ENCODE peak calls at places on chromosome 19, in six cellular contexts. L is heart right ventricle; R is stimulated activated naive CD4-positive, alpha-beta T cell; D is fibroblast of mammary gland; H is CD4-positive, alpha-beta T cell; F is Kasumi-1. O is an unnamed sample.

GRCh38 chr19:41860419-41861097 is 503 bp downstream of the RPS19 start:
- DNase-seq in R (no peak), L (no peak), D (peak; percentile 25), H (no peak), F (no peak), O (no peak)

GRCh38 chr19:47112166-47112663 is 1.4 kb downstream of the ZC3H4 start:
- DNase-seq in L (peak; percentile 92), F (peak; percentile 71), R (peak; percentile 79), D (peak; percentile 86), H (peak; percentile 87), O (peak; percentile 88)

GRCh38 chr19:30228113-30228725 is 144.0 kb upstream of the ZNF536 start:
- DNase-seq in R (no peak), D (no peak), F (no peak), L (no peak), H (no peak), O (no peak)

GRCh38 chr19:15252398-15253018 is 20.3 kb upstream of the EPHX3 start:
- DNase-seq in L (no peak), R (no peak), F (no peak), D (peak; percentile 68), H (no peak), O (no peak)

GRCh38 chr19:11160119-11160768 is 4.7 kb upstream of the SPC24 start:
- DNase-seq in H (no peak), D (peak; percentile 66), L (no peak), R (no peak), F (no peak), O (no peak)

GRCh38 chr19:3975637-3976087 is 4.8 kb upstream of the DAPK3 start:
- DNase-seq in R (no peak), F (no peak), L (no peak), D (no peak), H (no peak), O (peak; percentile 30)

GRCh38 chr19:44258835-44259413 is 762 bp upstream of the ZNF233 start:
- DNase-seq in L (no peak), D (no peak), H (no peak), R (no peak), F (no peak), O (no peak)

GRCh38 chr19:28377077-28377476 is 835.9 kb downstream of the UQCRFS1 start:
- DNase-seq in D (peak; percentile 4), L (no peak), F (no peak), H (no peak), R (no peak), O (no peak)

GRCh38 chr19:39590265-39590664 is 12.1 kb upstream of the LGALS13 start:
- DNase-seq in D (peak; percentile 4), R (no peak), L (no peak), F (peak; percentile 2), H (no peak), O (no peak)

GRCh38 chr19:41479757-41480191 is 36.8 kb downstream of the ERICH4 start:
- DNase-seq in L (peak; percentile 50), R (no peak), F (no peak), H (no peak), D (peak; percentile 20), O (no peak)

GRCh38 chr19:13029893-13030292 is 34.6 kb downstream of the NFIX start:
- DNase-seq in D (no peak), L (no peak), F (peak; percentile 15), R (no peak), H (no peak), O (no peak)

GRCh38 chr19:7391218-7391670 is 42.5 kb downstream of the ARHGEF18 start:
- DNase-seq in R (no peak), D (peak; percentile 89), H (no peak), L (no peak), F (no peak), O (no peak)

GRCh38 chr19:48913114-48913513 is 13.0 kb downstream of the NUCB1 start:
- DNase-seq in D (no peak), L (no peak), H (no peak), R (no peak), F (peak; percentile 25), O (no peak)

GRCh38 chr19:5090780-5091575 is 122.1 kb downstream of the KDM4B start:
- DNase-seq in D (peak; percentile 36), F (no peak), H (no peak), R (no peak), L (peak; percentile 54), O (no peak)

GRCh38 chr19:43476606-43477005 is 11.2 kb upstream of the LYPD3 start:
- DNase-seq in H (no peak), F (no peak), L (no peak), D (peak; percentile 71), R (no peak), O (no peak)

GRCh38 chr19:56350416-56351045 is 35.9 kb upstream of the ZSCAN5A start:
- DNase-seq in L (no peak), R (peak; percentile 10), F (peak; percentile 43), H (peak; percentile 40), D (peak; percentile 51), O (peak; percentile 45)

GRCh38 chr19:2119916-2120785 is 23.4 kb downstream of the IZUMO4 start:
- DNase-seq in R (no peak), L (peak; percentile 7), H (no peak), F (no peak), D (no peak), O (no peak)

GRCh38 chr19:485583-486236 is 10.6 kb upstream of the MADCAM1 start:
- DNase-seq in F (no peak), H (no peak), D (peak; percentile 71), L (no peak), R (no peak), O (no peak)

GRCh38 chr19:51097796-51098195 is 10.4 kb downstream of the CTU1 start:
- DNase-seq in D (no peak), L (no peak), H (no peak), R (no peak), F (no peak), O (no peak)

GRCh38 chr19:41510484-41510883 is 65.5 kb upstream of the CEACAM21 start:
- DNase-seq in H (no peak), R (no peak), D (no peak), F (no peak), L (no peak), O (no peak)

GRCh38 chr19:1169921-1170885 is 3.9 kb downstream of the SBNO2 start:
- DNase-seq in L (no peak), F (no peak), R (no peak), H (no peak), D (peak; percentile 98), O (no peak)

GRCh38 chr19:2867025-2867991 is at the start of gene ZNF556:
- DNase-seq in H (no peak), D (peak; percentile 87), L (no peak), F (no peak), R (no peak), O (no peak)

GRCh38 chr19:46107371-46107770 is 17.1 kb downstream of the IGFL3 start:
- DNase-seq in L (no peak), R (no peak), D (peak; percentile 57), H (no peak), F (no peak), O (no peak)

GRCh38 chr19:17842663-17843313 is 5.0 kb downstream of the JAK3 start:
- DNase-seq in L (no peak), H (no peak), D (no peak), F (no peak), R (no peak), O (no peak)

GRCh38 chr19:33224694-33225457 is 774 bp downstream of the SLC7A10 start:
- DNase-seq in D (no peak), R (no peak), H (no peak), L (no peak), F (no peak), O (no peak)

GRCh38 chr19:40424637-40425449 is 949 bp downstream of the SERTAD1 start:
- DNase-seq in H (no peak), L (no peak), R (no peak), F (peak; percentile 29), D (no peak), O (peak; percentile 12)

GRCh38 chr19:18478545-18479311 is 40.8 kb upstream of the ISYNA1 start:
- DNase-seq in L (peak; percentile 71), R (no peak), F (peak; percentile 91), D (peak; percentile 87), H (no peak), O (no peak)

GRCh38 chr19:40567750-40568494 is 8.8 kb upstream of the SHKBP1 start:
- DNase-seq in F (no peak), R (no peak), D (no peak), H (no peak), L (no peak), O (no peak)

GRCh38 chr19:18853755-18854427 is 22.1 kb downstream of the UPF1 start:
- DNase-seq in L (no peak), F (peak; percentile 44), D (no peak), H (no peak), R (no peak), O (no peak)

GRCh38 chr19:56597696-56598095 is 2.6 kb downstream of the ZNF71 start:
- DNase-seq in D (peak; percentile 35), L (no peak), F (no peak), R (no peak), H (no peak), O (no peak)

GRCh38 chr19:57473646-57474045 is 3.7 kb downstream of the ZNF772 start:
- DNase-seq in D (peak; percentile 18), H (no peak), R (no peak), L (no peak), F (no peak), O (no peak)

GRCh38 chr19:46192990-46193650 is 36.4 kb upstream of the IGFL1 start:
- DNase-seq in L (no peak), H (no peak), F (peak; percentile 36), R (no peak), D (peak; percentile 56), O (no peak)